ENCODE peak calls at places on chromosome 19, in ten cellular contexts. J is stimulated activated CD4-positive, alpha-beta T cell treated with anti-CD3 and anti-CD28 coated beads, Interleukin-4, amount 100 ng/mL, for 4 hours; W is HAP-1; D is WERI-Rb-1; K is NCI-H1105 treated with DMSO at 0.1 percent for 48 hours; E is effector CD4-positive, alpha-beta T cell; Y is GM20000; Z is AG09309; L is tibial nerve; T is hepatocyte. S is an unnamed sample.
A peak's percentile ranks its signal among the peaks of the same experiment; 100 is the strongest.

GRCh38 chr19:28289294-28290063 is 923.5 kb downstream of the UQCRFS1 start:
- DNase-seq in J (no peak), W (no peak), D (no peak), K (peak; percentile 98), E (no peak), Y (no peak), Z (peak; percentile 16), L (no peak), T (peak; percentile 49), S (peak; percentile 26)

GRCh38 chr19:56217039-56217949 is 15.2 kb downstream of the ZSCAN5C start:
- DNase-seq in J (no peak), W (no peak), D (no peak), K (no peak), E (no peak), Y (peak; percentile 52), Z (peak; percentile 1), L (no peak), T (peak; percentile 14), S (no peak)

GRCh38 chr19:23415034-23415433 is 19.8 kb upstream of the ZNF91 start:
- DNase-seq in J (no peak), W (peak; percentile 19), D (no peak), K (no peak), E (no peak), Y (peak; percentile 22), Z (no peak), L (no peak), T (no peak), S (no peak)

GRCh38 chr19:10518444-10519361 is 1.5 kb upstream of the S1PR5 start:
- DNase-seq in J (no peak), W (no peak), D (no peak), K (no peak), E (no peak), Y (peak; percentile 62), Z (no peak), L (no peak), T (no peak), S (no peak)

GRCh38 chr19:50001775-50002174 is 23.4 kb downstream of the VRK3 start:
- DNase-seq in J (no peak), W (no peak), D (no peak), K (no peak), E (no peak), Y (no peak), Z (no peak), L (no peak), T (no peak), S (no peak)

GRCh38 chr19:10625003-10625761 is at the start of gene SLC44A2:
- DNase-seq in J (no peak), W (no peak), D (peak; percentile 80), K (peak; percentile 58), E (no peak), Y (peak; percentile 25), Z (no peak), L (peak; percentile 61), T (peak; percentile 94), S (no peak)

GRCh38 chr19:7534531-7534980 is 961 bp upstream of the PNPLA6 start:
- DNase-seq in J (peak; percentile 22), W (peak; percentile 29), D (peak; percentile 60), K (peak; percentile 32), E (peak; percentile 21), Y (peak; percentile 72), Z (peak; percentile 64), L (peak; percentile 69), T (peak; percentile 85), S (peak; percentile 76)

GRCh38 chr19:8089664-8090601 is 37.4 kb downstream of the CCL25 start:
- DNase-seq in J (no peak), W (no peak), D (no peak), K (no peak), E (no peak), Y (no peak), Z (no peak), L (no peak), T (no peak), S (no peak)

GRCh38 chr19:16397791-16398529 is 73.3 kb downstream of the KLF2 start:
- DNase-seq in J (no peak), W (no peak), D (no peak), K (no peak), E (no peak), Y (no peak), Z (no peak), L (peak; percentile 64), T (no peak), S (no peak)

GRCh38 chr19:7506385-7507328 is 9.2 kb upstream of the ZNF358 start:
- DNase-seq in J (peak; percentile 21), W (peak; percentile 96), D (peak; percentile 72), K (no peak), E (no peak), Y (peak; percentile 71), Z (no peak), L (peak; percentile 82), T (peak; percentile 64), S (no peak)

GRCh38 chr19:58440556-58440955 is 603 bp upstream of the ZNF132 start:
- DNase-seq in J (no peak), W (no peak), D (no peak), K (no peak), E (no peak), Y (no peak), Z (no peak), L (no peak), T (no peak), S (no peak)

GRCh38 chr19:17076539-17076919 is 952 bp downstream of the MYO9B start:
- DNase-seq in J (no peak), W (no peak), D (no peak), K (no peak), E (no peak), Y (peak; percentile 58), Z (no peak), L (no peak), T (no peak), S (no peak)

GRCh38 chr19:49739098-49739497 is 24.0 kb downstream of the TSKS start:
- DNase-seq in J (no peak), W (no peak), D (no peak), K (no peak), E (no peak), Y (no peak), Z (no peak), L (no peak), T (no peak), S (no peak)

GRCh38 chr19:51339313-51339686 is 2.6 kb downstream of the VSIG10L start:
- DNase-seq in J (no peak), W (peak; percentile 36), D (no peak), K (no peak), E (no peak), Y (peak; percentile 45), Z (no peak), L (no peak), T (peak; percentile 66), S (no peak)

GRCh38 chr19:12945479-12946091 is at the start of gene RAD23A:
- DNase-seq in J (peak; percentile 97), W (peak; percentile 93), D (peak; percentile 97), K (peak; percentile 95), E (peak; percentile 98), Y (peak; percentile 95), Z (peak; percentile 87), L (peak; percentile 95), T (peak; percentile 100), S (peak; percentile 94)